ENCODE peak calls at places on chromosomes 3 and 15, in eight cellular contexts. A, K, I, S, T, D, L and X are unnamed samples. For H3K4me1, the result is how much of the 10 kb centered on the place peaks cover.

GRCh38 chr15:76003364-76003763 is 8.9 kb downstream of the NRG4 start:
- DNase-seq in A (no peak), K (no peak), I (no peak), S (no peak), T (no peak), D (no peak), L (no peak), X (no peak)

GRCh38 chr15:100715571-100716455 is 113.4 kb downstream of the ASB7 start:
- DNase-seq in A (no peak), K (no peak), I (no peak), S (peak), T (peak), D (no peak), L (no peak), X (no peak)

GRCh38 chr3:37456270-37456708 is 281.9 kb upstream of the LRRFIP2 start:
- DNase-seq in A (peak), K (no peak), I (no peak), S (peak), T (peak), D (peak), L (no peak), X (no peak)

GRCh38 chr3:4703054-4703480 is 209.9 kb downstream of the ITPR1 start:
- DNase-seq in A (no peak), K (no peak), I (no peak), S (no peak), T (no peak), D (no peak), L (no peak), X (no peak)

GRCh38 chr3:175269394-175269793 is 410.3 kb downstream of the NAALADL2 start:
- DNase-seq in A (no peak), K (no peak), I (no peak), S (no peak), T (no peak), D (no peak), L (no peak), X (no peak)

GRCh38 chr3:127448671-127449070 is 141.9 kb downstream of the TPRA1 start:
- DNase-seq in A (no peak), K (no peak), I (no peak), S (no peak), T (no peak), D (no peak), L (no peak), X (no peak)

GRCh38 chr15:69997701-69998273 is 99.9 kb downstream of the TLE3 start:
- DNase-seq in A (no peak), K (no peak), I (no peak), S (peak), T (peak), D (peak), L (no peak), X (no peak)

GRCh38 chr15:89419370-89419984 is 76.9 kb downstream of the RHCG start:
- DNase-seq in A (no peak), K (peak), I (no peak), S (no peak), T (peak), D (peak), L (no peak), X (no peak)

GRCh38 chr15:69305204-69305931 is 6.7 kb downstream of the PAQR5 start:
- DNase-seq in A (peak), K (no peak), I (no peak), S (no peak), T (peak), D (peak), L (no peak), X (no peak)

GRCh38 chr15:56411122-56411749 is 46.0 kb downstream of the TEX9 start:
- DNase-seq in A (no peak), K (no peak), I (no peak), S (no peak), T (no peak), D (no peak), L (no peak), X (no peak)

GRCh38 chr3:142586803-142587406 is 8.4 kb upstream of the ATR start:
- DNase-seq in A (no peak), K (peak), I (peak), S (no peak), T (peak), D (no peak), L (peak), X (no peak)

GRCh38 chr3:154584041-154584440 is 154.1 kb upstream of the GPR149 start:
- DNase-seq in A (no peak), K (no peak), I (no peak), S (no peak), T (no peak), D (no peak), L (no peak), X (no peak)

GRCh38 chr3:110405830-110406580 is 665.6 kb upstream of the NECTIN3 start:
- DNase-seq in A (no peak), K (no peak), I (no peak), S (no peak), T (no peak), D (no peak), L (no peak), X (no peak)

GRCh38 chr3:169666501-169667379 is 3.2 kb upstream of the MECOM start:
- DNase-seq in A (no peak), K (no peak), I (no peak), S (no peak), T (no peak), D (no peak), L (no peak), X (no peak)
- H3K4me3 ChIP-seq in A (peak), K (no peak), I (no peak), S (no peak), T (no peak), D (peak), L (no peak), X (no peak)

GRCh38 chr3:52037291-52037690 is 19.1 kb downstream of the DUSP7 start:
- DNase-seq in A (no peak), K (no peak), I (no peak), S (no peak), T (no peak), D (no peak), L (no peak), X (no peak)
- H3K27ac ChIP-seq in A (no peak), K (no peak), I (no peak), S (no peak), T (no peak), D (no peak), L (no peak), X (no peak)

GRCh38 chr3:66410976-66411375 is 89.8 kb downstream of the LRIG1 start:
- DNase-seq in A (no peak), K (no peak), I (no peak), S (no peak), T (no peak), D (no peak), L (no peak), X (no peak)
- H3K4me1 ChIP-seq in A (half or more), K (under half), I (under half), S (under half), T (under half), D (under half), L (under half), X (under half)

DNA sequence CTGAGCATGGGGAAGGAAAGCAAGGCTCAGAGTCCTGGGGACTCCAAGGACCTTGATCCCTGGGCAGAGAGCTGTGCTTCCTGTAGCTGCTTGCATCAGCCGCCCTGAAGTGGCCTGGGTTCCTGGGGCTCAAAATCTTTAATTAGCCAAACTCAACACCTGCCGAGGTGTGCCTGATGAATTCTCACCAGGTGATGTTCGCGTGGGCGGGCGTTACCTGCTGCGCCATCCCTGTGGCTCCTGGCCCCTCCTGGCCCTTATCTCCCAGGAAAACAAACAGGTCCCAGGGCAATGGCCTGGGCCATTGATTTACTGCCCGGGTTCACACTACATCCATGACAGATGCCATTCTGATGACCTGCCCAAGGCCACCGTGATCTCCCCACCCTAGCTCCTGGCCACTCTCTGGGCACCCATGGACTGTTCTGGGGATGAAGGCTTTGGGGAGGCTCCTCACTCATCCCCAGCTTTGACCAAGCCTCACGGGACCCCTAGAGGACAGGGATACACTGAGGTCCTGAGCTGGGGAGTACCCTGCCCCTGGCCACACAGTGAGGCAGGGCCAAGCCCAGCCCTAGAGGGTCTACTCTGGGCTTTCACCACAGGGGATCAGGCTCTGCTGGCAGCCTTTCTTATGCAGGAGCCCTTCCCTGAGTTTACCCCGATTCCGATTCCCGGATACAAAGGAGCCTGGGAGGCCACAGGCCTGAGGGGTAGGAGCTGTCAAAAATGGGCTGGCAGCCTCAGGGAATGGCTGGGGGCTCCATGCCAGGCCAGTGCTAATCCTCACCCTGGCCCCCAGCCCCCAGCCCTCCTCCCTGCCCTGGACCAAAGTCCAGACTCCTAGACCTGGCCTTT is 5.7 kb downstream of the SLC38A3 start:
- DNase-seq in A (no peak), K (no peak), I (no peak), S (no peak), T (peak), D (no peak), L (no peak), X (no peak)
- H3K4me3 ChIP-seq in A (no peak), K (no peak), I (no peak), S (no peak), T (no peak), D (no peak), L (no peak), X (no peak)

GRCh38 chr3:5768546-5768945 is 581.0 kb downstream of the EDEM1 start:
- DNase-seq in A (no peak), K (no peak), I (no peak), S (no peak), T (no peak), D (no peak), L (no peak), X (no peak)
- H3K27ac ChIP-seq in A (no peak), K (no peak), I (no peak), S (no peak), T (no peak), D (no peak), L (no peak), X (no peak)

GRCh38 chr3:123758081-123758564 is 126.0 kb downstream of the MYLK start:
- DNase-seq in A (no peak), K (no peak), I (no peak), S (no peak), T (peak), D (peak), L (no peak), X (no peak)
- H3K4me1 ChIP-seq in A (half or more), K (under half), I (under half), S (under half), T (under half), D (under half), L (under half), X (under half)

GRCh38 chr15:83206387-83206970 is 1.1 kb downstream of the HDGFL3 start:
- DNase-seq in A (no peak), K (no peak), I (no peak), S (no peak), T (peak), D (no peak), L (no peak), X (no peak)

GRCh38 chr15:83208357-83208661 is 686 bp upstream of the HDGFL3 start:
- DNase-seq in A (no peak), K (no peak), I (no peak), S (no peak), T (no peak), D (no peak), L (no peak), X (no peak)

GRCh38 chr15:83206971-83207621 is 527 bp downstream of the HDGFL3 start:
- DNase-seq in A (no peak), K (no peak), I (peak), S (no peak), T (peak), D (peak), L (peak), X (no peak)

GRCh38 chr15:83209333-83209732 is 1.7 kb upstream of the HDGFL3 start:
- DNase-seq in A (no peak), K (no peak), I (no peak), S (no peak), T (no peak), D (no peak), L (no peak), X (no peak)

GRCh38 chr15:83207622-83208356 is at the start of gene HDGFL3:
- DNase-seq in A (no peak), K (no peak), I (peak), S (no peak), T (peak), D (peak), L (peak), X (no peak)
- H3K4me3 ChIP-seq in A (peak), K (no peak), I (no peak), S (peak), T (peak), D (peak), L (peak), X (peak)

GRCh38 chr3:134600685-134601502 is 49.9 kb downstream of the KY start:
- DNase-seq in A (no peak), K (peak), I (peak), S (no peak), T (peak), D (peak), L (peak), X (no peak)

GRCh38 chr3:134600166-134600670 is 50.6 kb downstream of the KY start:
- DNase-seq in A (no peak), K (no peak), I (no peak), S (no peak), T (no peak), D (no peak), L (no peak), X (no peak)

GRCh38 chr3:134598813-134599563 is 51.8 kb downstream of the KY start:
- DNase-seq in A (no peak), K (no peak), I (no peak), S (no peak), T (no peak), D (no peak), L (no peak), X (no peak)

GRCh38 chr3:134594236-134594825 is 56.5 kb downstream of the KY start:
- DNase-seq in A (no peak), K (no peak), I (no peak), S (no peak), T (no peak), D (no peak), L (no peak), X (no peak)

DNA sequence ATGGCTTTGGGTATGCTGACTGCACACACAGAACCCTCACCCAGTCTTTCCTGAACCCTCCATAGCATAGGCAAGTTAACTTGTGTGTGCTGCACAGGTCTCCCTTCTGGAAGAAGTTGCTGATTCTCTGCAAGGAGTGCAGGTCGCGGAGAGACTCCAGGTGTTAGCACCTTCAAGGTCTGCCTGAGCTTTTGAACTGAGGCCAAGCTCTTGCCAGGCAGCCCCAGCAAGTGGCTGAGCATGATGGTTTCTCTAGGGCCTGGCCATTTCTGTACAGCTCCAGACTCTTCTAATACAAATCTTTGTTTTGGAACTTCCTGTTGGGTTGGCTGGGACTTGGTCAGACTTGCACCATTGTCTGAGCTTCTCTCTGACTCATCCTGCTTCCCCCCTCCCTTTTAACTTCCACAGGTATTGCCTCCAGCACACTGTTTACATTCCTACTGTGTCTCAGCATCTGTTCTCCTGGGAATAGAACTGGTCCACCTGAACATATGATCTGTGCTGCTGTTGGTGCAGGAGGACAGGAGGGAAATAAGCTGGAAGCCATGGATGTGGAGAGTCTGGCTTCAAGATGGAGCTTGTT is 53.3 kb downstream of the KY start:
- DNase-seq in A (no peak), K (no peak), I (no peak), S (no peak), T (no peak), D (no peak), L (no peak), X (no peak)
- H3K27ac ChIP-seq in A (no peak), K (no peak), I (no peak), S (no peak), T (no peak), D (no peak), L (no peak), X (no peak)